ENCODE peak calls at places on chromosomes 6 and 20, in five cellular contexts. A, N, C, R and I are unnamed samples.
A peak's percentile ranks its signal among the peaks of the same experiment; 100 is the strongest.

GRCh38 chr6:19032486-19033295 is 645.5 kb downstream of the RNF144B start:
- DNase-seq in C (no peak), A (no peak), R (peak; percentile 31), N (no peak), I (no peak)

GRCh38 chr20:5933802-5934436 is 16.4 kb downstream of the TRMT6 start:
- DNase-seq in A (no peak), N (peak; percentile 48), C (no peak), R (no peak), I (no peak)

GRCh38 chr20:36173451-36173933 is 19.0 kb downstream of the EPB41L1 start:
- DNase-seq in N (peak; percentile 60), A (peak; percentile 81), C (peak; percentile 92), R (no peak), I (no peak)

GRCh38 chr6:111230351-111231077 is 143.2 kb downstream of the SLC16A10 start:
- DNase-seq in A (no peak), C (no peak), N (no peak), R (no peak), I (no peak)

GRCh38 chr6:38567436-38567835 is 72.3 kb downstream of the BTBD9 start:
- DNase-seq in C (no peak), A (peak; percentile 87), R (peak; percentile 75), N (peak; percentile 60), I (peak; percentile 62)

GRCh38 chr6:106825156-106825555 is 149.4 kb downstream of the CD24 start:
- DNase-seq in A (no peak), C (no peak), R (no peak), N (no peak), I (no peak)

GRCh38 chr20:982754-983153 is 19.4 kb downstream of the RSPO4 start:
- DNase-seq in C (peak; percentile 77), N (no peak), R (no peak), A (no peak), I (no peak)

GRCh38 chr6:155481215-155481614 is 25.6 kb upstream of the NOX3 start:
- DNase-seq in N (no peak), C (no peak), A (no peak), R (no peak), I (no peak)

GRCh38 chr6:32627831-32628230 is 9.4 kb upstream of the HLA-DQA1 start:
- DNase-seq in N (no peak), A (peak; percentile 60), R (peak; percentile 72), C (peak; percentile 29), I (no peak)

GRCh38 chr6:83069633-83070032 is 2.2 kb downstream of the DOP1A start:
- DNase-seq in A (no peak), N (no peak), R (no peak), C (no peak), I (no peak)

GRCh38 chr6:149033454-149034241 is 283.9 kb upstream of the TAB2 start:
- DNase-seq in C (no peak), R (no peak), N (no peak), A (no peak), I (no peak)

GRCh38 chr6:56484669-56485068 is 158.0 kb downstream of the DST start:
- DNase-seq in C (no peak), A (no peak), R (no peak), N (no peak), I (no peak)

GRCh38 chr20:49395659-49396058 is 86.8 kb downstream of the KCNB1 start:
- DNase-seq in N (no peak), R (no peak), C (no peak), A (no peak), I (no peak)

GRCh38 chr6:105675715-105676397 is 273.0 kb upstream of the PREP start:
- DNase-seq in R (no peak), N (peak; percentile 12), C (no peak), A (no peak), I (no peak)

GRCh38 chr6:5282191-5282623 is 20.9 kb downstream of the FARS2 start:
- DNase-seq in A (no peak), C (no peak), R (no peak), N (no peak), I (no peak)

GRCh38 chr6:145865175-145865574 is 50.6 kb upstream of the FBXO30 start:
- DNase-seq in R (no peak), N (no peak), C (no peak), A (no peak), I (no peak)

GRCh38 chr6:33297406-33297955 is 1.3 kb downstream of the RGL2 start:
- DNase-seq in R (no peak), C (peak; percentile 88), N (peak; percentile 69), A (peak; percentile 70), I (no peak)

GRCh38 chr6:167945937-167946485 is 51.5 kb upstream of the KIF25 start:
- DNase-seq in C (no peak), N (no peak), A (no peak), R (no peak), I (no peak)

GRCh38 chr6:143223895-143224294 is 163.2 kb downstream of the AIG1 start:
- DNase-seq in C (no peak), A (peak; percentile 68), R (no peak), N (no peak), I (peak; percentile 8)

GRCh38 chr20:53736757-53737403 is 143.2 kb upstream of the ZNF217 start:
- DNase-seq in A (no peak), N (no peak), C (no peak), R (no peak), I (no peak)

GRCh38 chr6:138499303-138499991 is at the start of gene NHSL1:
- DNase-seq in R (no peak), C (no peak), A (no peak), N (no peak), I (no peak)

GRCh38 chr20:59770270-59770669 is 163.2 kb downstream of the SYCP2 start:
- DNase-seq in R (no peak), A (no peak), C (no peak), N (no peak), I (no peak)

GRCh38 chr6:108765495-108765894 is 82.7 kb upstream of the ARMC2 start:
- DNase-seq in R (no peak), N (no peak), C (no peak), A (no peak), I (no peak)

GRCh38 chr6:118770112-118770788 is 118.9 kb upstream of the CEP85L start:
- DNase-seq in C (no peak), R (no peak), N (peak; percentile 62), A (no peak), I (no peak)

GRCh38 chr6:40440083-40440482 is 147.1 kb downstream of the LRFN2 start:
- DNase-seq in C (no peak), R (no peak), N (no peak), A (no peak), I (no peak)

GRCh38 chr6:24988562-24988961 is 52.8 kb upstream of the RIPOR2 start:
- DNase-seq in A (no peak), C (no peak), R (no peak), N (no peak), I (no peak)

GRCh38 chr6:24991748-24992467 is 56.1 kb upstream of the RIPOR2 start:
- DNase-seq in C (peak; percentile 63), N (peak; percentile 51), A (peak; percentile 52), R (peak; percentile 55), I (no peak)

GRCh38 chr6:24994812-24995211 is 59.1 kb upstream of the RIPOR2 start:
- DNase-seq in R (no peak), A (no peak), N (no peak), C (no peak), I (no peak)

GRCh38 chr6:24990227-24990843 is 54.6 kb upstream of the RIPOR2 start:
- DNase-seq in R (no peak), A (no peak), C (no peak), N (no peak), I (no peak)

DNA sequence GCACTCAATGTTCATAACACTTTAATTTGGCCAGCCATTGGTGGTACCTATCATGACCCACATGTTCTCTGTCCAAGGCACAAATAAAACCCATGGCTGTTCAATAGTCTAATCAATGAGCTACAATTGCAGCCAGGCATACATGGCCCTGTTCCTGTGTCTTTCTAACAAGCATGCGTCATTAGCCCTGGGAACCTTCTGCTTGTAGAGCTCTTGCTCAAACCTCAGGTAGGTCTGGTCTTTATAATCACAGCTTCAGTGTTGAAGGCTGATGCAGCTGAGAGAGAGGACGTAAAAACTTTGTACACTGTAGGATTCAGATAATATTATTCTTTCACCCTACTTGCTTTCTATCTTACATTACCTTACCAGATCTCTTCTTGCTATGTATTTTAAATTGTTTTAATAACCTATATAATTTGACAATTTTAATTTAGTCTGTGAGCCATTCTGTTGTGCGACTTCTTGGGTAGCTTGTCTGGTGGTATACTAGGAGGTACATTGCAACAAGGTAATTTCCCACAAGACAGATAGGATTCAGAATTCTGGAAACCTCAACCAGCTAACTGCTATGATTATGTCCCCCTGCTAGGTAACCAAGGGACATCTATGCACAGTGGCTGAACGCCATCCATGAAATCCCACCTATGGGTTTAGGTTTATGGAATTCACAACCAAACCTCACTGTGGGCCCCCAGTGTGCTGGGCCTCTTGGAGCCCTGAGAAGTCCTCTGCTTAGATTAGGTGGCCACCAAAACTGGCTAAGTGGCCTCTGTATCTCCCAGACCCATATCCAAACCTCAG is 55.4 kb upstream of the RIPOR2 start:
- DNase-seq in C (no peak), R (no peak), N (no peak), A (no peak), I (no peak)
- H3K4me1 ChIP-seq in C (no peaks in the 10 kb centered on the region), R (no peaks in the 10 kb centered on the region), N (no peaks in the 10 kb centered on the region), A (no peaks in the 10 kb centered on the region), I (no peaks in the 10 kb centered on the region)

GRCh38 chr6:44047179-44047546 is 80.1 kb downstream of the MRPL14 start:
- DNase-seq in R (peak; percentile 20), N (no peak), A (no peak), C (no peak), I (no peak)

GRCh38 chr6:44046516-44047178 is 80.6 kb downstream of the MRPL14 start:
- DNase-seq in C (no peak), N (no peak), A (no peak), R (peak; percentile 42), I (no peak)

GRCh38 chr6:44044940-44045671 is 82.1 kb downstream of the MRPL14 start:
- DNase-seq in C (no peak), N (no peak), R (no peak), A (no peak), I (no peak)

GRCh38 chr6:44044154-44044539 is 83.1 kb downstream of the MRPL14 start:
- DNase-seq in N (no peak), R (peak; percentile 24), A (no peak), C (no peak), I (no peak)

GRCh38 chr6:44045672-44046015 is 81.6 kb downstream of the MRPL14 start:
- DNase-seq in C (no peak), N (peak; percentile 70), A (no peak), R (peak; percentile 68), I (no peak)
- H3K4me1 ChIP-seq in C (peaks cover 10% of the 10 kb centered on the region), N (peaks cover 78% of the 10 kb centered on the region), A (peaks cover 4% of the 10 kb centered on the region), R (no peaks in the 10 kb centered on the region), I (peaks cover 24% of the 10 kb centered on the region)

GRCh38 chr6:35177139-35177538 is 36.0 kb upstream of the TCP11 start:
- DNase-seq in C (no peak), N (no peak), A (no peak), R (no peak), I (no peak)
- H3K4me1 ChIP-seq in C (no peaks in the 10 kb centered on the region), N (no peaks in the 10 kb centered on the region), A (peaks cover 12% of the 10 kb centered on the region), R (peaks cover 11% of the 10 kb centered on the region), I (no peaks in the 10 kb centered on the region)

GRCh38 chr20:41183831-41184230 is 46.5 kb downstream of the PLCG1 start:
- DNase-seq in N (no peak), A (peak; percentile 20), R (no peak), C (no peak), I (no peak)

GRCh38 chr20:41180599-41181333 is 43.4 kb downstream of the PLCG1 start:
- DNase-seq in C (peak; percentile 26), A (peak; percentile 13), N (no peak), R (no peak), I (peak; percentile 9)

GRCh38 chr20:41181567-41181966 is 44.2 kb downstream of the PLCG1 start:
- DNase-seq in N (no peak), C (peak; percentile 15), R (no peak), A (peak; percentile 21), I (no peak)

GRCh38 chr20:41183391-41183790 is 46.0 kb downstream of the PLCG1 start:
- DNase-seq in C (no peak), N (no peak), A (peak; percentile 16), R (no peak), I (peak; percentile 8)

GRCh38 chr20:41182296-41183212 is 45.2 kb downstream of the PLCG1 start:
- DNase-seq in A (peak; percentile 19), C (peak; percentile 19), R (no peak), N (no peak), I (no peak)
- H3K4me1 ChIP-seq in A (peaks cover 4% of the 10 kb centered on the region), C (peaks cover 3% of the 10 kb centered on the region), R (peaks cover 3% of the 10 kb centered on the region), N (peaks cover 20% of the 10 kb centered on the region), I (peaks cover 43% of the 10 kb centered on the region)